ENCODE peak calls at places on chromosomes 7 and 10, in five cellular contexts. D is effector memory CD4-positive, alpha-beta T cell; W is neural progenitor cell; Q is A549; G is lower lobe of right lung. T is an unnamed sample.

GRCh38 chr7:10637991-10638390 is 335.7 kb upstream of the PHF14 start:
- DNase-seq in D (no peak), Q (no peak), W (no peak), G (no peak), T (no peak)

GRCh38 chr10:93475871-93476270 is 6.3 kb downstream of the MYOF start:
- DNase-seq in D (no peak), W (no peak), G (no peak), Q (peak), T (no peak)

GRCh38 chr10:79022565-79023488 is 45.9 kb upstream of the ZMIZ1 start:
- DNase-seq in D (no peak), W (peak), G (peak), Q (peak), T (no peak)

GRCh38 chr10:591646-592045 is 97.8 kb downstream of the DIP2C start:
- DNase-seq in G (no peak), D (no peak), Q (no peak), W (no peak), T (no peak)

GRCh38 chr10:178208-178607 is 43.0 kb downstream of the ZMYND11 start:
- DNase-seq in Q (peak), G (no peak), D (no peak), W (no peak), T (peak)

GRCh38 chr10:103452714-103453230 is 602 bp upstream of the CALHM2 start:
- DNase-seq in G (peak), Q (no peak), D (no peak), W (no peak), T (no peak)

GRCh38 chr10:86645111-86645445 is 9.3 kb upstream of the OPN4 start:
- DNase-seq in Q (no peak), W (no peak), G (no peak), D (no peak), T (no peak)

GRCh38 chr7:121623130-121623872 is 227.2 kb upstream of the FAM3C start:
- DNase-seq in D (no peak), G (no peak), W (no peak), Q (no peak), T (no peak)

GRCh38 chr7:107069457-107069856 is 25.0 kb downstream of the PRKAR2B start:
- DNase-seq in G (no peak), Q (no peak), W (no peak), D (no peak), T (no peak)

GRCh38 chr7:96640054-96640453 is 69.6 kb downstream of the SEM1 start:
- DNase-seq in W (no peak), D (no peak), Q (no peak), G (no peak), T (no peak)

GRCh38 chr7:94061316-94061715 is 57.2 kb upstream of the BET1 start:
- DNase-seq in Q (no peak), W (no peak), D (no peak), G (no peak), T (no peak)

GRCh38 chr10:69741671-69742355 is 59.9 kb upstream of the COL13A1 start:
- DNase-seq in Q (no peak), D (no peak), G (no peak), W (no peak), T (no peak)

GRCh38 chr7:35315517-35315916 is 61.6 kb upstream of the TBX20 start:
- DNase-seq in Q (no peak), G (no peak), W (no peak), D (no peak), T (no peak)

GRCh38 chr10:5449227-5449626 is 36.9 kb downstream of the NET1 start:
- DNase-seq in G (no peak), D (no peak), W (no peak), Q (no peak), T (no peak)

GRCh38 chr10:5447611-5448071 is 35.3 kb downstream of the NET1 start:
- DNase-seq in D (no peak), Q (no peak), W (peak), G (no peak), T (no peak)

GRCh38 chr10:5448333-5449048 is 36.1 kb downstream of the NET1 start:
- DNase-seq in W (no peak), G (no peak), Q (no peak), D (no peak), T (peak)

GRCh38 chr10:5450605-5451384 is 38.4 kb downstream of the NET1 start:
- DNase-seq in D (no peak), Q (no peak), W (no peak), G (no peak), T (no peak)

GRCh38 chr10:5449823-5450222 is 37.5 kb downstream of the NET1 start:
- DNase-seq in G (no peak), Q (no peak), D (no peak), W (peak), T (peak)
- H3K27ac ChIP-seq in G (peak), Q (peak), D (no peak), W (no peak), T (peak)

DNA sequence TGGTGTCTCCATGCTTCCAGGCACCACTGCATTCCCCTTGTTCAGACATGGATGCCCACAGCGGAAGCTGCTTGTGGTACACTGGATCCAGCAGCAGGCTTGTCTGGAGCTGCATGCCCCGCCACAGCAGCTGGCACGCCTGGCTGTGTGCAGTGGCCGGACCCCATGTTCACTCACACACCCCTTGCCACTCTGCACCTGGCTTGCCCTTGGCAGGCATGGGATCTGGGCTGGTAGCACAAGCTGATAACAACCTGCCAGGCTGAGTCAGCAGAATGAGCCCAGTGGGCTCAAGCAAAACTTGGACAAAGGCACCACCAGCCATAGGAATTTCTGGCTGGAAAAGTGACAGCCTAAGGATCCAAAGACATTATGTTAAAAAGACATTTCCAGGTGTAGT is 91.8 kb upstream of the TMEM168 start:
- DNase-seq in W (no peak), D (no peak), G (no peak), Q (no peak), T (no peak)
- H3K27ac ChIP-seq in W (no peak), D (no peak), G (no peak), Q (no peak), T (no peak)

DNA sequence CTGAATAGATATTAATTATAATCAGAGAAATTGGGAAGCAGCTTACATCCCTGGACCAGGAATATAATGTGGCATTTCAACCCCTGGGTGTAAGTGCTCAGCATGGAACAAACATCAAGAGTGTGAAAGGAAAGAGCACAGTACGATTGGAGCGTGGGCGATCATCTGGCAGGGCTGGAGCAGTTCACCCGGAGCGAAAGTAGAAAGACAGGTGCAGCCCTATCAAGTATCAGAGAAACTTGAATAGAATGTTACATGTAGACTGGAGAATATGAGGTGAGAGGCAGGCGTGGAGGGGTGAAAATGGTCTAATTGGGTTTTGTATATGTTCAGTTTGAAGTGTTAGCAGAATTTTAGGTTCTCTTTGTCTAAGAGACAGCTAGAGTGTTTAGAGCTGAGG is 303.0 kb downstream of the MDFIC start:
- DNase-seq in W (no peak), D (no peak), G (no peak), Q (no peak), T (no peak)
- H3K27ac ChIP-seq in W (no peak), D (no peak), G (no peak), Q (no peak), T (no peak)

DNA sequence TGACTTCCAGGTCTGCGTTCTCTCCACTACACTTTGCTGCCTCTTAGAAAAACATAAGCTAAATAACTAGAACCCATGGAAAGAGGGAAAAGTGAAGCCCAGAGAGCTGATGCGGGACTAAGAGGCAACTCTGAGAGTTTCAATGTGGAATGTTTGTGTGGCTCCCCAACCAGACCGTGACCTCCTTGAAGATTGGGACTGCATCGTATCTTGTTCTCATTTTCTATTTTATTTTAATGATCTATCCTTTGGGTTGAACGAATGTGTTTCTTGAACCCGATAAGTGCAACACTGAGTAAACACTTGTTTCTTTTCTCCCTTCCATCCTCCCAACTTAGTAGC is 77.4 kb downstream of the TPST1 start:
- DNase-seq in W (no peak), Q (no peak), D (no peak), G (no peak), T (no peak)
- H3K27ac ChIP-seq in W (no peak), Q (peak), D (no peak), G (no peak), T (peak)

DNA sequence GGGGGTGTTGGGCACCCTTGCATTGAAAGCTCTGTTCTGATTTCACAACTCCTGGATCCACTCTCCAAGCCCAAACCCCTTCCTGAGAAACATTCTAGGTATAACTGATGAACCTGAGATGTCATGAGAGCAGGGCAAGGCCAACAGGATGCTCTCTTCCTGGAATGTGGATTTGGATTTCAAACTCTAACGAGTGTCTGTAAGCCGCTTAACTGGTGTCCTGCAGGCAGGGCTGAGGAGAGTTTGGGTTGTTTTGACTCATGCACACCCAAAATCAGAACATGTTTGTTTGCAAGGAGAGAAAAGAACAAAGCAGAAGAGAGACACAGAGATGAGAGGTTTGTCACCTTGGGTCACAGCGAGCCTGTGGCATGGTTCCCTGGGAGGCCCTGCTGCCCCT is 24.6 kb upstream of the AKR1E2 start:
- DNase-seq in D (no peak), W (peak), G (no peak), Q (no peak), T (no peak)
- H3K27ac ChIP-seq in D (no peak), W (no peak), G (no peak), Q (no peak), T (no peak)

DNA sequence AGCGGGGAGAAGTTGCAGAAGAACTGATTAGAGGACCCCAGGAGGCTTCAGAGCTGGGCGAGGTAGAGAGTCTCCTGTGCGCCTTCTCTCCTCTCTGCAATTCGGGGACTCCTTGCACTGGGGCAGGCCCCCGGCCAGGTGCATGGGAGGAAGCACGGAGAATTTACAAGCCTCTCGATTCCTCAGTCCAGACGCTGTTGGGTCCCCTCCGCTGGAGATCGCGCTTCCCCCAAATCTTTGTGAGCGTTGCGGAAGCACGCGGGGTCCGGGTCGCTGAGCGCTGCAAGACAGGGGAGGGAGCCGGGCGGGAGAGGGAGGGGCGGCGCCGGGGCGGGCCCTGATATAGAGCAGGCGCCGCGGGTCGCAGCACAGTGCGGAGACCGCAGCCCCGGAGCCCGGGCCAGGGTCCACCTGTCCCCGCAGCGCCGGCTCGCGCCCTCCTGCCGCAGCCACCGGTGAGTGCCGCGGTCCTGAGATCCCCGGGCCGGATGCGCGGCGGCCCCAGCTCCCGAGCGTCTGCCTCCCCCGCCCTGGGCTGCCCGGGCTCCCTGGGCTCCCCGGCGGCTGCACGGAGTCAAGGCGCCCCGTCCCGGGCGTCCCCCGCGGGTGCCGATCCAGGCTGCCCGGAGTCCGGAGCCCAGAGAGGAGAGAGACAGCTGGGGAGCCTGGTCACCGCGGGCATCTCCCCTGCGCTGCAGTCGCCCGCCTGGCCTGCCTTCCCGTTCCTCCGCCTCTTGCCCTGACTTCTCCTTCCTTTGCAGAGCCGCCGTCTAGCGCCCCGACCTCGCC is at the start of gene PLAU:
- DNase-seq in D (no peak), G (peak), W (peak), Q (no peak), T (peak)
- H3K27ac ChIP-seq in D (no peak), G (peak), W (no peak), Q (peak), T (peak)